ENCODE peak calls at places on chromosome 4, in four cellular contexts. B, C, V and J are unnamed samples.

GRCh38 chr4:124199755-124200154 is 512.8 kb downstream of the ANKRD50 start:
- DNase-seq in B (no peak), C (no peak), V (no peak), J (no peak)

GRCh38 chr4:41880840-41881831 is 54.1 kb upstream of the TMEM33 start:
- DNase-seq in B (no peak), C (no peak), V (no peak), J (no peak)

GRCh38 chr4:71411976-71412375 is 73.2 kb downstream of the SLC4A4 start:
- DNase-seq in B (no peak), C (no peak), V (no peak), J (no peak)

GRCh38 chr4:150773729-150774449 is 191.9 kb downstream of the MAB21L2 start:
- DNase-seq in B (no peak), C (no peak), V (no peak), J (no peak)

GRCh38 chr4:168585168-168586091 is 88.6 kb downstream of the PALLD start:
- DNase-seq in B (no peak), C (peak), V (no peak), J (peak)

GRCh38 chr4:140718240-140718639 is 37.9 kb downstream of the TBC1D9 start:
- DNase-seq in B (no peak), C (no peak), V (no peak), J (no peak)

GRCh38 chr4:20829958-20830357 is 129.7 kb downstream of the PACRGL start:
- DNase-seq in B (no peak), C (no peak), V (no peak), J (no peak)

GRCh38 chr4:100060765-100061416 is 110.8 kb upstream of the H2AZ1 start:
- DNase-seq in B (no peak), C (no peak), V (no peak), J (no peak)

GRCh38 chr4:111806331-111806730 is 338.9 kb upstream of the FAM241A start:
- DNase-seq in B (no peak), C (no peak), V (no peak), J (no peak)

GRCh38 chr4:71545168-71545567 is 206.3 kb downstream of the SLC4A4 start:
- DNase-seq in B (no peak), C (no peak), V (no peak), J (no peak)

GRCh38 chr4:150381671-150382427 is 200.1 kb upstream of the MAB21L2 start:
- DNase-seq in B (no peak), C (no peak), V (no peak), J (no peak)

GRCh38 chr4:8516061-8516573 is 64.1 kb upstream of the GPR78 start:
- DNase-seq in B (no peak), C (no peak), V (no peak), J (no peak)

GRCh38 chr4:24055623-24056022 is 165.8 kb upstream of the PPARGC1A start:
- DNase-seq in B (no peak), C (no peak), V (no peak), J (no peak)

GRCh38 chr4:118034061-118034785 is at the start of gene NDST3:
- DNase-seq in B (no peak), C (peak), V (no peak), J (peak)

GRCh38 chr4:160580581-160580980 is 1477.7 kb downstream of the RAPGEF2 start:
- DNase-seq in B (no peak), C (no peak), V (no peak), J (no peak)

GRCh38 chr4:5435823-5436222 is 272.5 kb downstream of the EVC2 start:
- DNase-seq in B (no peak), C (no peak), V (no peak), J (no peak)